ENCODE peak calls at places on chromosomes 13 and 19, in five cellular contexts. Z, X, F, T and L are unnamed samples.

GRCh38 chr19:38559428-38560401 is 58.0 kb downstream of the MAP4K1 start:
- DNase-seq in T (no peak), F (no peak), Z (no peak), X (peak), L (no peak)

GRCh38 chr13:74040200-74040599 is 94.0 kb downstream of the KLF12 start:
- DNase-seq in T (peak), Z (no peak), X (peak), F (no peak), L (no peak)

GRCh38 chr13:33185853-33186252 is 99.7 kb downstream of the STARD13 start:
- DNase-seq in T (no peak), F (no peak), Z (no peak), X (no peak), L (no peak)

GRCh38 chr19:944171-944567 is 18.3 kb downstream of the ARID3A start:
- DNase-seq in F (no peak), X (no peak), T (no peak), Z (no peak), L (no peak)

GRCh38 chr19:39413903-39414608 is 1.6 kb downstream of the PLEKHG2 start:
- DNase-seq in F (no peak), T (peak), X (no peak), Z (no peak), L (no peak)

GRCh38 chr13:51397262-51397933 is 55.4 kb downstream of the INTS6 start:
- DNase-seq in Z (no peak), T (peak), X (peak), F (peak), L (no peak)

GRCh38 chr13:113641426-113641825 is 16.6 kb downstream of the ATP4B start:
- DNase-seq in X (no peak), T (no peak), F (no peak), Z (no peak), L (no peak)

GRCh38 chr19:11091343-11092153 is 2.3 kb downstream of the LDLR start:
- DNase-seq in T (peak), F (peak), Z (peak), X (peak), L (no peak)

GRCh38 chr13:50170447-50171037 is 155.3 kb downstream of the KCNRG start:
- DNase-seq in X (peak), T (no peak), Z (no peak), F (no peak), L (no peak)

GRCh38 chr13:48405865-48406264 is 7.0 kb downstream of the LPAR6 start:
- DNase-seq in X (no peak), T (no peak), Z (no peak), F (no peak), L (no peak)

GRCh38 chr13:18739310-18739709 is 442.3 kb downstream of the TUBA3C start:
- DNase-seq in Z (no peak), T (no peak), F (no peak), X (no peak), L (no peak)

GRCh38 chr13:77138813-77139212 is 111.9 kb upstream of the FBXL3 start:
- DNase-seq in Z (no peak), T (no peak), X (no peak), F (no peak), L (no peak)

GRCh38 chr19:54949412-54949811 is 2.1 kb upstream of the NLRP7 start:
- DNase-seq in Z (no peak), X (no peak), T (no peak), F (no peak), L (no peak)

GRCh38 chr19:4066682-4067395 is at the start of gene ZBTB7A:
- DNase-seq in Z (peak), X (peak), F (peak), T (peak), L (peak)

GRCh38 chr13:35857769-35858168 is 273.4 kb downstream of the DCLK1 start:
- DNase-seq in X (peak), T (no peak), F (no peak), Z (no peak), L (no peak)